ENCODE peak calls at places on chromosome 18, in six cellular contexts. V, H, N, J, C and F are unnamed samples.
A peak's percentile ranks its signal among the peaks of the same experiment; 100 is the strongest.

GRCh38 chr18:6885992-6886823 is 156.7 kb downstream of the ARHGAP28 start:
- DNase-seq in V (peak; percentile 27), H (peak; percentile 37), N (peak; percentile 35), J (no peak), C (peak; percentile 80), F (peak; percentile 62)

GRCh38 chr18:53070706-53071105 is 730.7 kb downstream of the DCC start:
- DNase-seq in V (no peak), H (no peak), N (no peak), J (no peak), C (no peak), F (no peak)

GRCh38 chr18:46156124-46156745 is 52.0 kb downstream of the HAUS1 start:
- DNase-seq in V (no peak), H (no peak), N (no peak), J (no peak), C (no peak), F (no peak)

GRCh38 chr18:9851511-9851910 is 34.3 kb upstream of the TXNDC2 start:
- DNase-seq in V (no peak), H (no peak), N (no peak), J (no peak), C (no peak), F (no peak)

GRCh38 chr18:40012931-40013609 is 1942.0 kb upstream of the PIK3C3 start:
- DNase-seq in V (no peak), H (no peak), N (no peak), J (no peak), C (no peak), F (no peak)

GRCh38 chr18:65298422-65298821 is 452.4 kb upstream of the CDH7 start:
- DNase-seq in V (no peak), H (no peak), N (no peak), J (no peak), C (no peak), F (no peak)

GRCh38 chr18:44903327-44903726 is 222.6 kb downstream of the SETBP1 start:
- DNase-seq in V (no peak), H (no peak), N (no peak), J (no peak), C (no peak), F (no peak)

GRCh38 chr18:34729264-34729663 is 19.2 kb downstream of the DTNA start:
- DNase-seq in V (peak; percentile 10), H (peak; percentile 45), N (peak; percentile 23), J (peak; percentile 27), C (peak; percentile 3), F (peak; percentile 24)

GRCh38 chr18:70373062-70373519 is 84.2 kb downstream of the SOCS6 start:
- DNase-seq in V (peak; percentile 48), H (no peak), N (peak; percentile 72), J (no peak), C (no peak), F (no peak)

GRCh38 chr18:48230459-48231113 is 178.6 kb downstream of the ZBTB7C start:
- DNase-seq in V (peak; percentile 76), H (peak; percentile 84), N (peak; percentile 57), J (peak; percentile 34), C (peak; percentile 50), F (peak; percentile 7)

GRCh38 chr18:39951321-39951720 is 2003.7 kb upstream of the PIK3C3 start:
- DNase-seq in V (no peak), H (no peak), N (no peak), J (no peak), C (no peak), F (no peak)

GRCh38 chr18:66749030-66749429 is 145.1 kb upstream of the CDH19 start:
- DNase-seq in V (no peak), H (no peak), N (peak; percentile 1), J (no peak), C (no peak), F (peak; percentile 22)

GRCh38 chr18:28175047-28175929 is 1.6 kb downstream of the CDH2 start:
- DNase-seq in V (peak; percentile 8), H (peak; percentile 47), N (peak; percentile 74), J (no peak), C (no peak), F (peak; percentile 44)

DNA sequence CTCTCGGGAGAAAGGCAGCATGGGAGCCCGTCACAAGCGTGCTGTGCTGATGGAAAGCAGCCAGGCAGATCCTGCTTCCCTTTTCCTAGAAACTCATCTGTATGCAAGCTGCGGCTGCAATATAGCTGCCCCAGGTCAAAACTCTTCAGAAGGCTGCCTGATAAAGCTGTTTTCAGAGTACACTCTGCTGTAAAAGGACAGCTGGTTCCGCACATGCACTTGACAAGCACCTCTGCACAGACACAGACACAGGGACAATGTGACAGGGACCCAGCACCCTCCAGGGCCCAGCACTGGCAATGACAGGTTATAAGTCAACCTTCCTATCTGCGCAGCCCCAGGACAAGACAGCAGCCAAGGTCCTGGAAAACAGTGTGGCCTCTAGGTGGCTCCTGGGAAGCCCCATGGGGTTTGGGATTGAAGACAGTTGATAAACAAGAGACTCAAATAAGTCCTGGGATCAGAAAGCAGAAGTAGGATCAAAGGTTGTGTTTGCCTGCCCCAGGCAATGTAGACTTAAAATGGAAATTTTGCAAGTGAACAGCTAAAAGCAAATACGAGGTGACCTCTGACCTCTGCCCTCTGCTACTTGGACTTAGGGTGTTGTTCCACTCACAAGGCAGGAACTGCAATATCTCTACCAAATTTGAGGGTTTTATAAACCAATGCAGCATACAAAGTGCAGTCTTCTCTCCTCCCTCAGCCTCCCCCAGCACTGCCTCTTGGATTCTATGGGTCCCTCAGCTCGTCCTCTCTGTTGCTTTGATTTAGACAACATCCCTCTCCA is 16.9 kb downstream of the SLC66A2 start:
- DNase-seq in V (no peak), H (peak; percentile 23), N (peak; percentile 99), J (no peak), C (peak; percentile 31), F (no peak)
- TF ChIP-seq JUN in V (no peak), H (no peak), N (peak; percentile 58), J (no peak), C (no peak), F (no peak)

GRCh38 chr18:55427951-55428350 is 160.0 kb downstream of the TCF4 start:
- DNase-seq in V (no peak), H (no peak), N (no peak), J (no peak), C (no peak), F (no peak)

GRCh38 chr18:55430026-55430425 is 158.0 kb downstream of the TCF4 start:
- DNase-seq in V (no peak), H (no peak), N (no peak), J (no peak), C (no peak), F (peak; percentile 64)

GRCh38 chr18:55421612-55422381 is 166.2 kb downstream of the TCF4 start:
- DNase-seq in V (no peak), H (no peak), N (no peak), J (no peak), C (no peak), F (peak; percentile 48)

GRCh38 chr18:55422456-55423185 is 165.4 kb downstream of the TCF4 start:
- DNase-seq in V (no peak), H (no peak), N (no peak), J (no peak), C (no peak), F (peak; percentile 86)

DNA sequence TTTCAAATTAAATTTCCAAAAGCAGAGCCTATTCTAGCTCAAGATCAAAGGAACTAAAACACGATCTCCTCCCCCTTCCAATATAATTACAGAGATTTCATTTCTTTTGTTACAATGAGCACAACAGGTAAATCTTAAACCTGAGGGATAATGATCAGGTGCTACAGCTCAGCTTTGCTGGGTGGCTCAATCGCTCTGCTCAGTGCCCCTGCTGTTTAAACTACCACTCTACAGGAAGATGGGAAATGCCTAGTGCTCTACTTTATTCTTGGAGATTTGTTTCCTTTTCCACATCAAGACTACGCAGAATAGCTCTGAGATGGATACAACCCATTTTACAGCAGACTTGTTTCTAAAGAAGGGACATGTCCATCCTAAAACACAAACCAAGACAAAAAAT is 162.3 kb downstream of the TCF4 start:
- DNase-seq in V (no peak), H (no peak), N (no peak), J (no peak), C (no peak), F (no peak)
- TF ChIP-seq CTCF in V (no peak), H (no peak), N (no peak), J (no peak), C (no peak), F (no peak)

DNA sequence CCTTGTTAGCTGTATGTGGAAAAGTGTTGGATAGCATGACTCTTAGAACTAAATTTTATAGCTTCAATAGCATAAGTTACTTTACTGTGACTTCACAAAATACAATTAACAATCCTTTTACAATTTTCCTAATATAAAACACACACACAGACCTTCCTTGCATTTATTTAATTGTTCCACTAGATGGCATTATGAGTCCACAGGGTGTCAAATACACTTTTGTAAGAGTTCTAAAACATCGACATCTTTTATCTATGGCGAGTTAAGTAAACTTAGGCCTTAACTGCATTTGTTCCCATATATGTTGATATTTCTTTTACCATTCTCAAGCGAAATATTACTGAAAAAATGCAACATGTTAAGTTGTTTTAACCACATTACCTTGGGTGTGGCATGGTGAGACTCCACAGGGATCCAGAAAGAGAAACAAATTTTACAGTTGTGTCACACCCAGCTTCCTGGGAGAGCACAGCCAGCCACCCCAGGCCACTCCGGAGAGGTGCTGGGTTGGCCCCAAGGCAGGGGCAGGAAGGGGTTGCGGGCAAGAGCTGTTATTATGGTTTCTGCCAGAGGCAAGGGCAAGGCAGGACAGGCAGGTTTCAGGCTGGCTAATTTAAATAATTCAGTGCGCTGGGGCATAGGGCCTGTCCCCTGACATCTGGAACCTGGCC is 312.4 kb upstream of the MC4R start:
- DNase-seq in V (no peak), H (no peak), N (peak; percentile 2), J (no peak), C (peak; percentile 0), F (peak; percentile 57)
- TF ChIP-seq JUN in V (no peak), H (no peak), N (no peak), J (no peak), C (no peak), F (no peak)

GRCh38 chr18:55932675-55933074 is 344.7 kb upstream of the TCF4 start:
- DNase-seq in V (no peak), H (no peak), N (no peak), J (no peak), C (peak; percentile 14), F (no peak)
- TF ChIP-seq CTCF in V (no peak), H (no peak), N (no peak), J (no peak), C (no peak), F (no peak)

GRCh38 chr18:23135679-23136325 is 517 bp downstream of the CABLES1 start:
- DNase-seq in V (no peak), H (peak; percentile 27), N (no peak), J (no peak), C (no peak), F (no peak)
- TF ChIP-seq JUN in V (peak; percentile 29), H (no peak), N (no peak), J (no peak), C (no peak), F (no peak)